ENCODE peak calls at places on chromosomes 5 and 9, in ten cellular contexts. X, D, M, S, B, C, Q, J, L and R are unnamed samples.

GRCh38 chr5:69414885-69415583 is at the start of gene MARVELD2:
- DNase-seq in D (peak; percentile 97), X (peak; percentile 54), L (no peak), S (peak; percentile 96), J (no peak), B (peak; percentile 5), C (peak; percentile 6), M (peak; percentile 90), Q (peak; percentile 49), R (peak; percentile 29)

GRCh38 chr5:1437452-1437851 is 7.8 kb downstream of the SLC6A3 start:
- DNase-seq in X (no peak), J (peak; percentile 45), C (peak; percentile 26), B (no peak), Q (no peak), L (no peak), M (peak; percentile 35), D (no peak), S (no peak), R (no peak)

GRCh38 chr9:91433180-91433579 is 9.5 kb upstream of the NFIL3 start:
- DNase-seq in J (no peak), Q (no peak), D (no peak), S (peak; percentile 36), M (peak; percentile 88), C (peak; percentile 98), L (peak; percentile 64), B (no peak), X (peak; percentile 96), R (no peak)

GRCh38 chr5:1139366-1139765 is 27.5 kb upstream of the SLC12A7 start:
- DNase-seq in X (no peak), M (no peak), B (no peak), L (no peak), Q (no peak), J (no peak), C (no peak), D (no peak), S (no peak), R (no peak)

GRCh38 chr5:106530150-106530549 is 1140.6 kb downstream of the EFNA5 start:
- DNase-seq in M (no peak), B (no peak), X (no peak), S (no peak), L (no peak), J (no peak), Q (no peak), C (no peak), D (no peak), R (no peak)

GRCh38 chr5:80067531-80067930 is 32.4 kb downstream of the THBS4 start:
- DNase-seq in S (no peak), X (no peak), B (no peak), D (no peak), Q (no peak), L (no peak), J (no peak), M (no peak), C (no peak), R (no peak)

GRCh38 chr5:38809388-38810359 is 36.1 kb upstream of the OSMR start:
- DNase-seq in S (peak; percentile 83), D (peak; percentile 84), L (peak; percentile 51), Q (peak; percentile 87), J (peak; percentile 85), X (peak; percentile 86), M (peak; percentile 90), B (no peak), C (peak; percentile 92), R (peak; percentile 21)

GRCh38 chr5:10695759-10696543 is 65.1 kb downstream of the DAP start:
- DNase-seq in S (no peak), D (no peak), L (no peak), Q (no peak), B (no peak), J (no peak), C (no peak), M (no peak), X (peak; percentile 60), R (no peak)

GRCh38 chr5:50962934-50963646 is 296.7 kb downstream of the PARP8 start:
- DNase-seq in D (peak; percentile 75), X (peak; percentile 17), J (peak; percentile 77), M (peak; percentile 56), S (peak; percentile 63), L (peak; percentile 77), C (peak; percentile 32), Q (peak; percentile 54), B (peak; percentile 46), R (peak; percentile 52)

GRCh38 chr5:178305801-178306200 is 73.2 kb upstream of the PHYKPL start:
- DNase-seq in J (no peak), B (no peak), C (no peak), Q (no peak), L (no peak), X (no peak), M (no peak), D (peak; percentile 43), S (no peak), R (no peak)

GRCh38 chr9:136059321-136059791 is 35.7 kb downstream of the NACC2 start:
- DNase-seq in D (peak; percentile 57), S (no peak), X (no peak), M (no peak), B (no peak), J (peak; percentile 6), C (no peak), Q (no peak), L (no peak), R (no peak)
- H3K4me3 ChIP-seq in D (no peak overlapping the region), S (no peak overlapping the region), X (no peak overlapping the region), M (no peak overlapping the region), B (no peak overlapping the region), J (no peak overlapping the region), C (no peak overlapping the region), Q (no peak overlapping the region), L (no peak overlapping the region), R (no peak overlapping the region)

GRCh38 chr5:172564187-172564586 is 76.9 kb upstream of the NEURL1B start:
- DNase-seq in Q (no peak), B (no peak), M (no peak), C (no peak), S (peak; percentile 70), L (no peak), J (no peak), X (no peak), D (no peak), R (no peak)
- H3K4me1 ChIP-seq in Q (no peaks in the 10 kb centered on the region), B (no peaks in the 10 kb centered on the region), M (peaks cover 3% of the 10 kb centered on the region), C (no peaks in the 10 kb centered on the region), S (peaks cover 25% of the 10 kb centered on the region), L (no peaks in the 10 kb centered on the region), J (no peaks in the 10 kb centered on the region), X (no peaks in the 10 kb centered on the region), D (peaks cover 6% of the 10 kb centered on the region), R (no peaks in the 10 kb centered on the region)

GRCh38 chr5:149177911-149178565 is 36.7 kb downstream of the ABLIM3 start:
- DNase-seq in M (no peak), B (no peak), L (no peak), Q (no peak), C (peak; percentile 54), X (peak; percentile 44), J (no peak), D (no peak), S (no peak), R (no peak)

GRCh38 chr5:149175346-149176113 is 34.2 kb downstream of the ABLIM3 start:
- DNase-seq in J (no peak), M (no peak), C (no peak), B (no peak), S (peak; percentile 59), L (no peak), Q (peak; percentile 67), D (no peak), X (no peak), R (no peak)

GRCh38 chr5:149174847-149175234 is 33.5 kb downstream of the ABLIM3 start:
- DNase-seq in S (no peak), D (no peak), X (no peak), M (peak; percentile 68), C (no peak), Q (no peak), B (no peak), L (no peak), J (no peak), R (no peak)

GRCh38 chr5:149181702-149182101 is 40.4 kb downstream of the ABLIM3 start:
- DNase-seq in B (no peak), S (no peak), C (peak; percentile 67), X (no peak), Q (no peak), M (no peak), D (no peak), L (no peak), J (no peak), R (no peak)

DNA sequence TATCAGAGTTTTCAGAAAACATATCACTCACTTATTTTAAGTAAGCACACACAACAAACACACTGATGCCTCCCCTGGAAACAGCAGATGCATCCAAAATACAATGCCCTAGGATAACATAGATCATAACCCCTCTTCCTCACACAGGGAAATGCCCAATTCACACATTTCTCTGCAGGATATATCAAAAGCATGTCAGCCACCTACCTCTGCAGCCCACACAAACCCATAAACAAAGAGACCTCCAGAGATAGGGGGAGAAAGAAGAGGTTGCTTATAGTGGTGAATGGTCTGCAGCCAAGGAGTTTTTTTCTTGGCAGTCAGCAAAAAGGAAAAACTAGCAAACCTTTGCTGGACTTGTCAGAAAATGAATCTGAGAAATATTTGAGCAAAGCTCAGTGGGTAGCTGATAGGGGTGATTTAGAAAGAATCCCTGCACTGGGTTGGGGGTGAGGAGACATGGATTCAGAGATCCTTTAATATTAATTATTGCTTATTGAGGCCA is 36.1 kb downstream of the ABLIM3 start:
- DNase-seq in X (no peak), C (no peak), M (no peak), L (no peak), D (no peak), B (no peak), S (no peak), Q (no peak), J (no peak), R (no peak)
- H3K4me3 ChIP-seq in X (no peak overlapping the region), C (no peak overlapping the region), M (no peak overlapping the region), L (no peak overlapping the region), D (no peak overlapping the region), B (no peak overlapping the region), S (no peak overlapping the region), Q (no peak overlapping the region), J (no peak overlapping the region), R (no peak overlapping the region)

GRCh38 chr9:680106-680505 is 161.4 kb upstream of the DMRT1 start:
- DNase-seq in S (no peak), Q (no peak), D (no peak), L (no peak), X (peak; percentile 41), C (no peak), M (peak; percentile 61), J (no peak), B (no peak), R (no peak)
- H3K4me1 ChIP-seq in S (peaks cover 9% of the 10 kb centered on the region), Q (no peaks in the 10 kb centered on the region), D (peaks cover 5% of the 10 kb centered on the region), L (no peaks in the 10 kb centered on the region), X (no peaks in the 10 kb centered on the region), C (peaks cover 14% of the 10 kb centered on the region), M (peaks cover 54% of the 10 kb centered on the region), J (no peaks in the 10 kb centered on the region), B (peaks cover 12% of the 10 kb centered on the region), R (peaks cover 11% of the 10 kb centered on the region)